ENCODE peak calls at places on chromosome 22, in five cellular contexts. O, G, A, T and W are unnamed samples.

GRCh38 chr22:19775496-19776325 is 15.1 kb downstream of the TBX1 start:
- DNase-seq in T (no peak), A (no peak), G (no peak), O (no peak), W (no peak)

GRCh38 chr22:16717699-16718558 is 107.3 kb downstream of the XKR3 start:
- DNase-seq in T (no peak), O (no peak), G (no peak), A (no peak), W (no peak)

GRCh38 chr22:39205344-39206021 is 39.3 kb downstream of the PDGFB start:
- DNase-seq in G (peak), T (peak), A (no peak), O (peak), W (no peak)

GRCh38 chr22:44661070-44661469 is 40.9 kb upstream of the PRR5 start:
- DNase-seq in O (no peak), T (no peak), G (no peak), A (no peak), W (no peak)

GRCh38 chr22:47218671-47219070 is 456.2 kb downstream of the TBC1D22A start:
- DNase-seq in A (no peak), G (no peak), O (no peak), T (no peak), W (no peak)

GRCh38 chr22:19696504-19697276 is 17.6 kb upstream of the SEPTIN5 start:
- DNase-seq in G (no peak), O (no peak), A (no peak), T (no peak), W (no peak)

GRCh38 chr22:48100685-48101417 is 1338.4 kb downstream of the TBC1D22A start:
- DNase-seq in A (no peak), G (no peak), T (no peak), O (no peak), W (no peak)

GRCh38 chr22:27195104-27195503 is 537.7 kb downstream of the MIAT start:
- DNase-seq in O (no peak), A (no peak), G (no peak), T (no peak), W (no peak)

GRCh38 chr22:43381693-43382092 is 30.1 kb upstream of the MPPED1 start:
- DNase-seq in G (no peak), O (no peak), A (no peak), T (no peak), W (no peak)

GRCh38 chr22:37629928-37630327 is 9.5 kb upstream of the SH3BP1 start:
- DNase-seq in O (no peak), T (no peak), G (no peak), A (no peak), W (no peak)

GRCh38 chr22:41411021-41411851 is 29.5 kb downstream of the TEF start:
- DNase-seq in A (no peak), O (no peak), T (no peak), G (no peak), W (peak)

GRCh38 chr22:40156001-40156516 is 21.7 kb upstream of the TNRC6B start:
- DNase-seq in G (peak), T (no peak), O (no peak), A (no peak), W (no peak)

GRCh38 chr22:33803371-33803770 is 116.9 kb downstream of the LARGE1 start:
- DNase-seq in G (peak), T (no peak), O (no peak), A (peak), W (no peak)

GRCh38 chr22:40922484-40923303 is 28.5 kb upstream of the RBX1 start:
- DNase-seq in T (peak), G (peak), O (no peak), A (peak), W (peak)

GRCh38 chr22:29069476-29069875 is 3.4 kb upstream of the KREMEN1 start:
- DNase-seq in O (no peak), A (no peak), T (no peak), G (no peak), W (no peak)

GRCh38 chr22:46688949-46689348 is 49.1 kb downstream of the CERK start:
- DNase-seq in O (no peak), G (no peak), A (no peak), T (no peak), W (no peak)

GRCh38 chr22:31451709-31452571 is 37.7 kb downstream of the EIF4ENIF1 start:
- DNase-seq in O (peak), G (peak), T (no peak), A (peak), W (no peak)

GRCh38 chr22:20178922-20179227 is 28.0 kb upstream of the CCDC188 start:
- DNase-seq in O (no peak), T (no peak), A (no peak), G (no peak), W (no peak)

GRCh38 chr22:23251445-23252093 is 71.3 kb downstream of the BCR start:
- DNase-seq in G (peak), O (no peak), A (peak), T (no peak), W (no peak)

GRCh38 chr22:38292694-38293093 is 19.9 kb upstream of the TMEM184B start:
- DNase-seq in T (no peak), O (no peak), A (no peak), G (peak), W (no peak)

GRCh38 chr22:43402128-43402527 is 9.7 kb upstream of the MPPED1 start:
- DNase-seq in G (no peak), O (no peak), A (no peak), T (no peak), W (no peak)

GRCh38 chr22:31676700-31677099 is 14.7 kb upstream of the PISD start:
- DNase-seq in G (peak), T (peak), O (no peak), A (peak), W (peak)

GRCh38 chr22:25196326-25196725 is 3.3 kb upstream of the CRYBB3 start:
- DNase-seq in A (no peak), O (no peak), T (no peak), G (no peak), W (no peak)

GRCh38 chr22:21942407-21942895 is 10.2 kb downstream of the PPM1F start:
- DNase-seq in T (no peak), G (peak), A (peak), O (peak), W (no peak)

GRCh38 chr22:43257549-43257948 is 70.6 kb upstream of the TTLL12 start:
- DNase-seq in G (no peak), T (no peak), A (no peak), O (no peak), W (no peak)